ENCODE peak calls at places on chromosomes 16 and 17, in five cellular contexts. One of them, this sample, is unnamed.

GRCh38 chr16:73546351-73546845 is 498.5 kb upstream of the ZFHX3 start:
- DNase-seq in stimulated activated naive B cell treated with anti-CD40 and anti-IgM and Interleukin-4, amounts not matched to agents 10 μg/mL and 1 μg/mL and 100 μg/mL, for 72 hours: no peak
- DNase-seq in ascending aorta: no peak
- DNase-seq in AG04450: no peak
- DNase-seq in adipocyte: no peak
- DNase-seq in this sample: no peak

GRCh38 chr16:58649707-58650106 is 20.1 kb upstream of the CNOT1 start:
- DNase-seq in stimulated activated naive B cell treated with anti-CD40 and anti-IgM and Interleukin-4, amounts not matched to agents 10 μg/mL and 1 μg/mL and 100 μg/mL, for 72 hours: no peak
- DNase-seq in ascending aorta: no peak
- DNase-seq in AG04450: no peak
- DNase-seq in adipocyte: no peak
- DNase-seq in this sample: no peak

GRCh38 chr17:49694847-49695697 is 12.7 kb downstream of the SLC35B1 start:
- DNase-seq in stimulated activated naive B cell treated with anti-CD40 and anti-IgM and Interleukin-4, amounts not matched to agents 10 μg/mL and 1 μg/mL and 100 μg/mL, for 72 hours: peak
- DNase-seq in ascending aorta: no peak
- DNase-seq in AG04450: no peak
- DNase-seq in adipocyte: peak
- DNase-seq in this sample: no peak

GRCh38 chr17:65685110-65685509 is 123.7 kb upstream of the AXIN2 start:
- DNase-seq in stimulated activated naive B cell treated with anti-CD40 and anti-IgM and Interleukin-4, amounts not matched to agents 10 μg/mL and 1 μg/mL and 100 μg/mL, for 72 hours: no peak
- DNase-seq in ascending aorta: no peak
- DNase-seq in AG04450: no peak
- DNase-seq in adipocyte: peak
- DNase-seq in this sample: no peak

GRCh38 chr16:55136356-55136755 is 187.6 kb upstream of the IRX6 start:
- DNase-seq in stimulated activated naive B cell treated with anti-CD40 and anti-IgM and Interleukin-4, amounts not matched to agents 10 μg/mL and 1 μg/mL and 100 μg/mL, for 72 hours: no peak
- DNase-seq in ascending aorta: no peak
- DNase-seq in AG04450: no peak
- DNase-seq in adipocyte: no peak
- DNase-seq in this sample: no peak

GRCh38 chr17:46152423-46152822 is 40.8 kb downstream of the KANSL1 start:
- DNase-seq in stimulated activated naive B cell treated with anti-CD40 and anti-IgM and Interleukin-4, amounts not matched to agents 10 μg/mL and 1 μg/mL and 100 μg/mL, for 72 hours: no peak
- DNase-seq in ascending aorta: no peak
- DNase-seq in AG04450: no peak
- DNase-seq in adipocyte: no peak
- DNase-seq in this sample: no peak

GRCh38 chr16:54077412-54077821 is 209.2 kb downstream of the IRX3 start:
- DNase-seq in stimulated activated naive B cell treated with anti-CD40 and anti-IgM and Interleukin-4, amounts not matched to agents 10 μg/mL and 1 μg/mL and 100 μg/mL, for 72 hours: no peak
- DNase-seq in ascending aorta: no peak
- DNase-seq in AG04450: peak
- DNase-seq in adipocyte: peak
- DNase-seq in this sample: peak

GRCh38 chr16:1494129-1494640 is 1.0 kb downstream of the TELO2 start:
- DNase-seq in stimulated activated naive B cell treated with anti-CD40 and anti-IgM and Interleukin-4, amounts not matched to agents 10 μg/mL and 1 μg/mL and 100 μg/mL, for 72 hours: no peak
- DNase-seq in ascending aorta: no peak
- DNase-seq in AG04450: peak
- DNase-seq in adipocyte: peak
- DNase-seq in this sample: no peak

GRCh38 chr16:82845076-82845475 is 218.3 kb downstream of the CDH13 start:
- DNase-seq in stimulated activated naive B cell treated with anti-CD40 and anti-IgM and Interleukin-4, amounts not matched to agents 10 μg/mL and 1 μg/mL and 100 μg/mL, for 72 hours: no peak
- DNase-seq in ascending aorta: no peak
- DNase-seq in AG04450: no peak
- DNase-seq in adipocyte: no peak
- DNase-seq in this sample: no peak

GRCh38 chr17:38469875-38470274 is 41.6 kb downstream of the ARHGAP23 start:
- DNase-seq in stimulated activated naive B cell treated with anti-CD40 and anti-IgM and Interleukin-4, amounts not matched to agents 10 μg/mL and 1 μg/mL and 100 μg/mL, for 72 hours: no peak
- DNase-seq in ascending aorta: no peak
- DNase-seq in AG04450: no peak
- DNase-seq in adipocyte: peak
- DNase-seq in this sample: no peak

GRCh38 chr16:84532855-84533486 is 28.5 kb upstream of the MEAK7 start:
- DNase-seq in stimulated activated naive B cell treated with anti-CD40 and anti-IgM and Interleukin-4, amounts not matched to agents 10 μg/mL and 1 μg/mL and 100 μg/mL, for 72 hours: no peak
- DNase-seq in ascending aorta: no peak
- DNase-seq in AG04450: no peak
- DNase-seq in adipocyte: peak
- DNase-seq in this sample: no peak

GRCh38 chr16:9318764-9319163 is 227.3 kb downstream of the HAPSTR1 start:
- DNase-seq in stimulated activated naive B cell treated with anti-CD40 and anti-IgM and Interleukin-4, amounts not matched to agents 10 μg/mL and 1 μg/mL and 100 μg/mL, for 72 hours: no peak
- DNase-seq in ascending aorta: no peak
- DNase-seq in AG04450: no peak
- DNase-seq in adipocyte: no peak
- DNase-seq in this sample: no peak

GRCh38 chr17:48757524-48757961 is 29.0 kb upstream of the HOXB13 start:
- DNase-seq in stimulated activated naive B cell treated with anti-CD40 and anti-IgM and Interleukin-4, amounts not matched to agents 10 μg/mL and 1 μg/mL and 100 μg/mL, for 72 hours: no peak
- DNase-seq in ascending aorta: no peak
- DNase-seq in AG04450: no peak
- DNase-seq in adipocyte: no peak
- DNase-seq in this sample: no peak

GRCh38 chr17:58200024-58200633 is 7.6 kb downstream of the EPX start:
- DNase-seq in stimulated activated naive B cell treated with anti-CD40 and anti-IgM and Interleukin-4, amounts not matched to agents 10 μg/mL and 1 μg/mL and 100 μg/mL, for 72 hours: peak
- DNase-seq in ascending aorta: no peak
- DNase-seq in AG04450: no peak
- DNase-seq in adipocyte: peak
- DNase-seq in this sample: no peak

This sample was measured in glomerular endothelial cell.